ENCODE peak calls at places on chromosomes 13 and 19, in six cellular contexts. One of them, this sample, is unnamed.

GRCh38 chr19:294341-294818 is 3.2 kb upstream of the PLPP2 start:
- DNase-seq in neural progenitor cell: peak; percentile 23
- DNase-seq in CD8-positive, alpha-beta T cell: no peak
- DNase-seq in left ventricle myocardium inferior: no peak
- DNase-seq in fibroblast of lung: no peak
- DNase-seq in SJSA1: no peak
- DNase-seq in this sample: no peak

GRCh38 chr19:34335914-34336313 is 29.1 kb upstream of the GPI start:
- DNase-seq in neural progenitor cell: no peak
- DNase-seq in CD8-positive, alpha-beta T cell: no peak
- DNase-seq in fibroblast of lung: no peak
- DNase-seq in SJSA1: no peak
- DNase-seq in left ventricle myocardium inferior: no peak
- DNase-seq in this sample: no peak

GRCh38 chr19:4633140-4633967 is 6.0 kb upstream of the TNFAIP8L1 start:
- DNase-seq in CD8-positive, alpha-beta T cell: no peak
- DNase-seq in fibroblast of lung: peak; percentile 78
- DNase-seq in SJSA1: peak; percentile 49
- DNase-seq in neural progenitor cell: peak; percentile 70
- DNase-seq in left ventricle myocardium inferior: peak; percentile 58
- DNase-seq in this sample: peak; percentile 63

GRCh38 chr19:3411636-3412035 is 45.3 kb downstream of the NFIC start:
- DNase-seq in neural progenitor cell: no peak
- DNase-seq in CD8-positive, alpha-beta T cell: no peak
- DNase-seq in left ventricle myocardium inferior: no peak
- DNase-seq in SJSA1: no peak
- DNase-seq in fibroblast of lung: no peak
- DNase-seq in this sample: no peak

GRCh38 chr13:100644328-100644727 is 30.3 kb downstream of the TMTC4 start:
- DNase-seq in neural progenitor cell: no peak
- DNase-seq in SJSA1: no peak
- DNase-seq in left ventricle myocardium inferior: no peak
- DNase-seq in fibroblast of lung: no peak
- DNase-seq in CD8-positive, alpha-beta T cell: no peak
- DNase-seq in this sample: no peak

GRCh38 chr19:6312018-6312417 is 21.4 kb downstream of the ACER1 start:
- DNase-seq in CD8-positive, alpha-beta T cell: no peak
- DNase-seq in SJSA1: no peak
- DNase-seq in fibroblast of lung: no peak
- DNase-seq in left ventricle myocardium inferior: no peak
- DNase-seq in neural progenitor cell: no peak
- DNase-seq in this sample: no peak

GRCh38 chr13:43058318-43058674 is 34.9 kb downstream of the DNAJC15 start:
- DNase-seq in neural progenitor cell: no peak
- DNase-seq in CD8-positive, alpha-beta T cell: no peak
- DNase-seq in left ventricle myocardium inferior: no peak
- DNase-seq in fibroblast of lung: peak; percentile 69
- DNase-seq in SJSA1: peak; percentile 90
- DNase-seq in this sample: no peak

GRCh38 chr19:772730-773436 is 22.0 kb downstream of the MISP start:
- DNase-seq in SJSA1: no peak
- DNase-seq in left ventricle myocardium inferior: no peak
- DNase-seq in fibroblast of lung: no peak
- DNase-seq in neural progenitor cell: peak; percentile 67
- DNase-seq in CD8-positive, alpha-beta T cell: no peak
- DNase-seq in this sample: no peak

GRCh38 chr13:83153833-83154232 is 728.4 kb downstream of the SLITRK1 start:
- DNase-seq in neural progenitor cell: no peak
- DNase-seq in SJSA1: no peak
- DNase-seq in left ventricle myocardium inferior: no peak
- DNase-seq in fibroblast of lung: no peak
- DNase-seq in CD8-positive, alpha-beta T cell: no peak
- DNase-seq in this sample: no peak

GRCh38 chr19:10238172-10238783 is 7.1 kb upstream of the S1PR2 start:
- DNase-seq in neural progenitor cell: no peak
- DNase-seq in SJSA1: no peak
- DNase-seq in fibroblast of lung: peak; percentile 17
- DNase-seq in left ventricle myocardium inferior: peak; percentile 79
- DNase-seq in CD8-positive, alpha-beta T cell: no peak
- DNase-seq in this sample: no peak

GRCh38 chr13:31119966-31120733 is 41.6 kb downstream of the HSPH1 start:
- DNase-seq in SJSA1: no peak
- DNase-seq in CD8-positive, alpha-beta T cell: no peak
- DNase-seq in fibroblast of lung: no peak
- DNase-seq in neural progenitor cell: no peak
- DNase-seq in left ventricle myocardium inferior: no peak
- DNase-seq in this sample: no peak

GRCh38 chr19:50518091-50519005 is 4.6 kb upstream of the ASPDH start:
- DNase-seq in left ventricle myocardium inferior: no peak
- DNase-seq in CD8-positive, alpha-beta T cell: no peak
- DNase-seq in neural progenitor cell: no peak
- DNase-seq in fibroblast of lung: no peak
- DNase-seq in SJSA1: no peak
- DNase-seq in this sample: no peak

GRCh38 chr19:29086182-29086581 is 126.8 kb downstream of the UQCRFS1 start:
- DNase-seq in SJSA1: no peak
- DNase-seq in CD8-positive, alpha-beta T cell: no peak
- DNase-seq in fibroblast of lung: no peak
- DNase-seq in left ventricle myocardium inferior: no peak
- DNase-seq in neural progenitor cell: no peak
- DNase-seq in this sample: no peak

GRCh38 chr13:51559916-51560315 is 24.3 kb upstream of the WDFY2 start:
- DNase-seq in CD8-positive, alpha-beta T cell: no peak
- DNase-seq in left ventricle myocardium inferior: no peak
- DNase-seq in neural progenitor cell: no peak
- DNase-seq in fibroblast of lung: no peak
- DNase-seq in SJSA1: no peak
- DNase-seq in this sample: no peak

GRCh38 chr19:37977992-37978391 is 71.0 kb downstream of the SIPA1L3 start:
- DNase-seq in left ventricle myocardium inferior: no peak
- DNase-seq in fibroblast of lung: peak; percentile 98
- DNase-seq in neural progenitor cell: peak; percentile 73
- DNase-seq in SJSA1: peak; percentile 69
- DNase-seq in CD8-positive, alpha-beta T cell: no peak
- DNase-seq in this sample: no peak

GRCh38 chr19:12974301-12975220 is 5.2 kb downstream of the DAND5 start:
- DNase-seq in CD8-positive, alpha-beta T cell: no peak
- DNase-seq in fibroblast of lung: no peak
- DNase-seq in left ventricle myocardium inferior: no peak
- DNase-seq in neural progenitor cell: no peak
- DNase-seq in SJSA1: no peak
- DNase-seq in this sample: no peak

GRCh38 chr19:33063356-33064116 is 1.2 kb downstream of the RHPN2 start:
- DNase-seq in fibroblast of lung: peak; percentile 32
- DNase-seq in neural progenitor cell: peak; percentile 52
- DNase-seq in CD8-positive, alpha-beta T cell: no peak
- DNase-seq in left ventricle myocardium inferior: no peak
- DNase-seq in SJSA1: no peak
- DNase-seq in this sample: no peak

GRCh38 chr13:41603917-41604316 is 146.6 kb downstream of the RGCC start:
- DNase-seq in left ventricle myocardium inferior: no peak
- DNase-seq in neural progenitor cell: no peak
- DNase-seq in SJSA1: no peak
- DNase-seq in CD8-positive, alpha-beta T cell: no peak
- DNase-seq in fibroblast of lung: peak; percentile 67
- DNase-seq in this sample: no peak

GRCh38 chr13:96252903-96253302 is 163.0 kb downstream of the HS6ST3 start:
- DNase-seq in fibroblast of lung: no peak
- DNase-seq in left ventricle myocardium inferior: no peak
- DNase-seq in SJSA1: peak; percentile 82
- DNase-seq in CD8-positive, alpha-beta T cell: no peak
- DNase-seq in neural progenitor cell: no peak
- DNase-seq in this sample: no peak

GRCh38 chr19:17948474-17948966 is 15.7 kb downstream of the CCDC124 start:
- DNase-seq in neural progenitor cell: no peak
- DNase-seq in SJSA1: no peak
- DNase-seq in left ventricle myocardium inferior: no peak
- DNase-seq in fibroblast of lung: no peak
- DNase-seq in CD8-positive, alpha-beta T cell: no peak
- DNase-seq in this sample: no peak

GRCh38 chr13:75432045-75432444 is 49.9 kb downstream of the TBC1D4 start:
- DNase-seq in SJSA1: no peak
- DNase-seq in fibroblast of lung: no peak
- DNase-seq in left ventricle myocardium inferior: no peak
- DNase-seq in CD8-positive, alpha-beta T cell: no peak
- DNase-seq in neural progenitor cell: no peak
- DNase-seq in this sample: no peak

GRCh38 chr19:57027360-57027759 is 92.4 kb upstream of the USP29 start:
- DNase-seq in left ventricle myocardium inferior: no peak
- DNase-seq in neural progenitor cell: no peak
- DNase-seq in SJSA1: no peak
- DNase-seq in CD8-positive, alpha-beta T cell: no peak
- DNase-seq in fibroblast of lung: no peak
- DNase-seq in this sample: no peak

GRCh38 chr19:1624458-1624857 is 19.2 kb upstream of the UQCR11 start:
- DNase-seq in SJSA1: no peak
- DNase-seq in fibroblast of lung: peak; percentile 43
- DNase-seq in CD8-positive, alpha-beta T cell: peak; percentile 22
- DNase-seq in left ventricle myocardium inferior: peak; percentile 31
- DNase-seq in neural progenitor cell: peak; percentile 81
- DNase-seq in this sample: peak; percentile 32

GRCh38 chr13:40152145-40152544 is 496.7 kb downstream of the COG6 start:
- DNase-seq in left ventricle myocardium inferior: no peak
- DNase-seq in SJSA1: peak; percentile 23
- DNase-seq in fibroblast of lung: peak; percentile 83
- DNase-seq in CD8-positive, alpha-beta T cell: no peak
- DNase-seq in neural progenitor cell: no peak
- DNase-seq in this sample: no peak

GRCh38 chr19:52535831-52536800 is 8.6 kb downstream of the ZNF808 start:
- DNase-seq in left ventricle myocardium inferior: peak; percentile 94
- DNase-seq in fibroblast of lung: peak; percentile 80
- DNase-seq in neural progenitor cell: peak; percentile 96
- DNase-seq in CD8-positive, alpha-beta T cell: peak; percentile 76
- DNase-seq in SJSA1: no peak
- DNase-seq in this sample: peak; percentile 81

GRCh38 chr13:111575719-111576118 is 255.3 kb downstream of the TEX29 start:
- DNase-seq in CD8-positive, alpha-beta T cell: no peak
- DNase-seq in neural progenitor cell: no peak
- DNase-seq in SJSA1: no peak
- DNase-seq in fibroblast of lung: no peak
- DNase-seq in left ventricle myocardium inferior: no peak
- DNase-seq in this sample: no peak

GRCh38 chr13:75294110-75294509 is 187.9 kb downstream of the TBC1D4 start:
- DNase-seq in neural progenitor cell: no peak
- DNase-seq in fibroblast of lung: no peak
- DNase-seq in SJSA1: no peak
- DNase-seq in left ventricle myocardium inferior: no peak
- DNase-seq in CD8-positive, alpha-beta T cell: no peak
- DNase-seq in this sample: no peak

GRCh38 chr13:101181076-101181685 is 235.1 kb downstream of the NALCN start:
- DNase-seq in fibroblast of lung: peak; percentile 29
- DNase-seq in left ventricle myocardium inferior: no peak
- DNase-seq in neural progenitor cell: no peak
- DNase-seq in CD8-positive, alpha-beta T cell: no peak
- DNase-seq in SJSA1: no peak
- DNase-seq in this sample: no peak

GRCh38 chr13:90445179-90445578 is 902.3 kb upstream of the MIR17HG start:
- DNase-seq in SJSA1: peak; percentile 82
- DNase-seq in CD8-positive, alpha-beta T cell: no peak
- DNase-seq in fibroblast of lung: peak; percentile 98
- DNase-seq in neural progenitor cell: peak; percentile 25
- DNase-seq in left ventricle myocardium inferior: no peak
- DNase-seq in this sample: no peak

GRCh38 chr19:16345457-16345856 is 20.8 kb downstream of the KLF2 start:
- DNase-seq in neural progenitor cell: no peak
- DNase-seq in fibroblast of lung: no peak
- DNase-seq in CD8-positive, alpha-beta T cell: no peak
- DNase-seq in SJSA1: no peak
- DNase-seq in left ventricle myocardium inferior: no peak
- DNase-seq in this sample: no peak

GRCh38 chr19:16340654-16341053 is 16.0 kb downstream of the KLF2 start:
- DNase-seq in fibroblast of lung: no peak
- DNase-seq in SJSA1: no peak
- DNase-seq in CD8-positive, alpha-beta T cell: no peak
- DNase-seq in neural progenitor cell: no peak
- DNase-seq in left ventricle myocardium inferior: no peak
- DNase-seq in this sample: no peak

GRCh38 chr19:16340092-16340491 is 15.5 kb downstream of the KLF2 start:
- DNase-seq in CD8-positive, alpha-beta T cell: no peak
- DNase-seq in left ventricle myocardium inferior: no peak
- DNase-seq in SJSA1: peak; percentile 87
- DNase-seq in neural progenitor cell: no peak
- DNase-seq in fibroblast of lung: peak; percentile 77
- DNase-seq in this sample: no peak

GRCh38 chr19:16342002-16342715 is 17.5 kb downstream of the KLF2 start:
- DNase-seq in CD8-positive, alpha-beta T cell: no peak
- DNase-seq in left ventricle myocardium inferior: peak; percentile 39
- DNase-seq in neural progenitor cell: no peak
- DNase-seq in SJSA1: peak; percentile 83
- DNase-seq in fibroblast of lung: peak; percentile 78
- DNase-seq in this sample: peak; percentile 62

DNA sequence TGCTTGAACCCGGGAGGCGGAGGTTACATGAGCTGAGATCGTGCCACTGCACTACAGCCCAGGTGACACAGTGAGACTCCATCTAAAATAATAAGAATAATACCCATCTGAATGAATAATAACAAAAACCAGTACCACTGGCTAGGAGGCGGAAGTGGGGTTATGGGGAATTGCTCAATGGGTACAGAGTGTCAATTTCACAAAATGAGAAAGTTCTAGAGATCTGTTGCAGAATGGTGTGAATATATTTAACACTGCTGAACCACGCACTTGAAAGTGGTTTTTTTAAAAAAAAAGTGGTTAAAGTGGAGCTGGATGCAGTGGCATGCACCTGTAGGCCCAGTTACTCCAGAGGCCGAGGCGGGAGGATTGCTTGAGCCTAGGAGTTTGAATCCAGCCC is 18.5 kb downstream of the KLF2 start:
- DNase-seq in neural progenitor cell: no peak
- DNase-seq in CD8-positive, alpha-beta T cell: no peak
- DNase-seq in left ventricle myocardium inferior: no peak
- DNase-seq in fibroblast of lung: no peak
- DNase-seq in SJSA1: no peak
- DNase-seq in this sample: no peak
- H3K27ac ChIP-seq in neural progenitor cell: no peak overlapping the region
- H3K27ac ChIP-seq in CD8-positive, alpha-beta T cell: peak overlapping the region; percentile 49
- H3K27ac ChIP-seq in left ventricle myocardium inferior: peak overlapping the region; percentile 97
- H3K27ac ChIP-seq in fibroblast of lung: no peak overlapping the region
- H3K27ac ChIP-seq in SJSA1: peak overlapping the region; percentile 80
- H3K27ac ChIP-seq in this sample: peak overlapping the region; percentile 49

GRCh38 chr19:45852941-45853340 is 10.0 kb downstream of the SYMPK start:
- DNase-seq in fibroblast of lung: peak; percentile 10
- DNase-seq in CD8-positive, alpha-beta T cell: no peak
- DNase-seq in left ventricle myocardium inferior: no peak
- DNase-seq in neural progenitor cell: no peak
- DNase-seq in SJSA1: no peak
- DNase-seq in this sample: no peak
- H3K36me3 ChIP-seq in fibroblast of lung: peaks cover 36% of the 10 kb centered on the region
- H3K36me3 ChIP-seq in CD8-positive, alpha-beta T cell: peaks cover 46% of the 10 kb centered on the region
- H3K36me3 ChIP-seq in left ventricle myocardium inferior: peaks cover 75% of the 10 kb centered on the region
- H3K36me3 ChIP-seq in neural progenitor cell: no peaks in the 10 kb centered on the region
- H3K36me3 ChIP-seq in SJSA1: peaks cover 87% of the 10 kb centered on the region
- H3K36me3 ChIP-seq in this sample: peaks cover 38% of the 10 kb centered on the region

GRCh38 chr13:45184693-45185092 is 16.2 kb downstream of the KCTD4 start:
- DNase-seq in neural progenitor cell: no peak
- DNase-seq in CD8-positive, alpha-beta T cell: no peak
- DNase-seq in fibroblast of lung: no peak
- DNase-seq in left ventricle myocardium inferior: no peak
- DNase-seq in SJSA1: no peak
- DNase-seq in this sample: no peak
- H3K27ac ChIP-seq in neural progenitor cell: no peak overlapping the region
- H3K27ac ChIP-seq in CD8-positive, alpha-beta T cell: no peak overlapping the region
- H3K27ac ChIP-seq in fibroblast of lung: no peak overlapping the region
- H3K27ac ChIP-seq in left ventricle myocardium inferior: no peak overlapping the region
- H3K27ac ChIP-seq in SJSA1: no peak overlapping the region
- H3K27ac ChIP-seq in this sample: no peak overlapping the region

GRCh38 chr19:16232127-16232526 is 34.4 kb downstream of the AP1M1 start:
- DNase-seq in neural progenitor cell: no peak
- DNase-seq in left ventricle myocardium inferior: no peak
- DNase-seq in CD8-positive, alpha-beta T cell: no peak
- DNase-seq in SJSA1: no peak
- DNase-seq in fibroblast of lung: no peak
- DNase-seq in this sample: no peak
- H3K36me3 ChIP-seq in neural progenitor cell: no peaks in the 10 kb centered on the region
- H3K36me3 ChIP-seq in left ventricle myocardium inferior: peaks cover 94% of the 10 kb centered on the region
- H3K36me3 ChIP-seq in CD8-positive, alpha-beta T cell: peaks cover 52% of the 10 kb centered on the region
- H3K36me3 ChIP-seq in SJSA1: peaks cover 90% of the 10 kb centered on the region
- H3K36me3 ChIP-seq in fibroblast of lung: peaks cover 51% of the 10 kb centered on the region
- H3K36me3 ChIP-seq in this sample: peaks cover 15% of the 10 kb centered on the region

This sample was measured in CD8-positive, alpha-beta memory T cell.